ENCODE peak calls at places on chromosomes 1 and 21, in four cellular contexts. A is 8988T, H is activated T-helper 1 cell treated with Interleukin-2 at 50 U/mL for 16 hours, Y is epithelial cell of esophagus. J is an unnamed sample.

GRCh38 chr1:18645172-18646090 is 14.8 kb downstream of the PAX7 start:
- DNase-seq in Y (no peak), A (no peak), H (no peak), J (no peak)

GRCh38 chr1:52204696-52205095 is 62.8 kb downstream of the ZFYVE9 start:
- DNase-seq in A (no peak), Y (no peak), H (no peak), J (no peak)

GRCh38 chr1:14614326-14614725 is 15.8 kb downstream of the KAZN start:
- DNase-seq in Y (no peak), A (no peak), H (no peak), J (no peak)

GRCh38 chr1:228152097-228152917 is 2.6 kb downstream of the GJC2 start:
- DNase-seq in H (no peak), Y (no peak), A (no peak), J (peak)

GRCh38 chr1:153945795-153946621 is 510 bp downstream of the DENND4B start:
- DNase-seq in A (peak), Y (peak), H (peak), J (peak)

GRCh38 chr1:112866981-112867380 is 89.0 kb downstream of the SLC16A1 start:
- DNase-seq in Y (no peak), A (no peak), H (no peak), J (no peak)

GRCh38 chr1:220734571-220735326 is 13.4 kb upstream of the MTARC2 start:
- DNase-seq in H (no peak), Y (peak), A (no peak), J (no peak)

GRCh38 chr1:45187735-45188134 is 18.7 kb downstream of the ZSWIM5 start:
- DNase-seq in A (no peak), Y (no peak), H (no peak), J (no peak)

GRCh38 chr1:243598433-243598832 is 251.6 kb downstream of the AKT3 start:
- DNase-seq in H (no peak), A (no peak), Y (peak), J (peak)

GRCh38 chr1:11997081-11997851 is 17.0 kb downstream of the MFN2 start:
- DNase-seq in A (no peak), Y (no peak), H (no peak), J (no peak)

GRCh38 chr1:111476214-111476613 is 2.4 kb downstream of the C1orf162 start:
- DNase-seq in H (no peak), A (no peak), Y (no peak), J (no peak)

GRCh38 chr1:155940531-155940992 is 876 bp upstream of the RXFP4 start:
- DNase-seq in H (no peak), A (no peak), Y (peak), J (no peak)

GRCh38 chr21:28089599-28090421 is 902.9 kb downstream of the LTN1 start:
- DNase-seq in Y (peak), H (no peak), A (no peak), J (no peak)

GRCh38 chr1:40362699-40363098 is 10.8 kb upstream of the SMAP2 start:
- DNase-seq in Y (peak), H (no peak), A (no peak), J (no peak)

J was measured in activated CD8-positive, alpha-beta T cell treated with anti-CD3 and anti-CD28 coated beads for 36 hours.